ENCODE peak calls at places on chromosomes 11 and 22, in seven cellular contexts. P, R, G, V, Z, Q and Y are unnamed samples.

GRCh38 chr22:31613904-31614296 is 48.1 kb downstream of the PISD start:
- DNase-seq in P (no peak), R (no peak), G (no peak), V (no peak), Z (no peak), Q (no peak), Y (no peak)

GRCh38 chr11:28505216-28505615 is 397.0 kb downstream of the METTL15 start:
- DNase-seq in P (no peak), R (no peak), G (no peak), V (no peak), Z (no peak), Q (no peak), Y (no peak)

GRCh38 chr11:35389897-35390462 is 29.4 kb downstream of the SLC1A2 start:
- DNase-seq in P (no peak), R (no peak), G (no peak), V (no peak), Z (no peak), Q (no peak), Y (no peak)

GRCh38 chr22:27461470-27461869 is 340.1 kb downstream of the MN1 start:
- DNase-seq in P (no peak), R (no peak), G (no peak), V (no peak), Z (peak; percentile 72), Q (peak; percentile 86), Y (no peak)

GRCh38 chr11:12202911-12203310 is 92.5 kb downstream of the MICAL2 start:
- DNase-seq in P (no peak), R (no peak), G (no peak), V (no peak), Z (no peak), Q (no peak), Y (no peak)

GRCh38 chr11:73152086-73152853 is 10.2 kb upstream of the FCHSD2 start:
- DNase-seq in P (no peak), R (no peak), G (no peak), V (no peak), Z (no peak), Q (no peak), Y (no peak)

GRCh38 chr11:88146106-88146505 is 29.1 kb downstream of the RAB38 start:
- DNase-seq in P (no peak), R (no peak), G (no peak), V (no peak), Z (no peak), Q (no peak), Y (no peak)

GRCh38 chr11:503179-503981 is 3.7 kb downstream of the RNH1 start:
- DNase-seq in P (peak; percentile 86), R (peak; percentile 77), G (peak; percentile 39), V (peak; percentile 59), Z (no peak), Q (no peak), Y (no peak)

GRCh38 chr11:9047986-9048522 is 43.3 kb downstream of the SCUBE2 start:
- DNase-seq in P (no peak), R (no peak), G (no peak), V (no peak), Z (peak; percentile 7), Q (no peak), Y (no peak)

GRCh38 chr22:46969961-46970360 is 207.5 kb downstream of the TBC1D22A start:
- DNase-seq in P (no peak), R (no peak), G (no peak), V (no peak), Z (no peak), Q (no peak), Y (no peak)

GRCh38 chr11:117823294-117823940 is 1.1 kb downstream of the FXYD2 start:
- DNase-seq in P (no peak), R (peak; percentile 51), G (peak; percentile 41), V (no peak), Z (no peak), Q (peak; percentile 27), Y (no peak)

GRCh38 chr11:101442171-101442570 is 141.6 kb downstream of the TRPC6 start:
- DNase-seq in P (no peak), R (no peak), G (no peak), V (no peak), Z (no peak), Q (peak; percentile 84), Y (no peak)

GRCh38 chr22:31126869-31127175 is 4.1 kb downstream of the INPP5J start:
- DNase-seq in P (no peak), R (peak; percentile 13), G (no peak), V (no peak), Z (no peak), Q (no peak), Y (no peak)

GRCh38 chr11:93784935-93785360 is 866 bp downstream of the MED17 start:
- DNase-seq in P (no peak), R (no peak), G (no peak), V (no peak), Z (no peak), Q (no peak), Y (no peak)

GRCh38 chr11:72015511-72016061 is 16.9 kb downstream of the IL18BP start:
- DNase-seq in P (no peak), R (no peak), G (no peak), V (no peak), Z (no peak), Q (peak; percentile 28), Y (no peak)

GRCh38 chr11:1298695-1299492 is 10.5 kb downstream of the TOLLIP start:
- DNase-seq in P (peak; percentile 93), R (peak; percentile 94), G (peak; percentile 90), V (peak; percentile 80), Z (no peak), Q (no peak), Y (no peak)

GRCh38 chr11:72058416-72059034 is 21.8 kb downstream of the NUMA1 start:
- DNase-seq in P (no peak), R (peak; percentile 59), G (no peak), V (no peak), Z (peak; percentile 59), Q (peak; percentile 41), Y (no peak)

DNA sequence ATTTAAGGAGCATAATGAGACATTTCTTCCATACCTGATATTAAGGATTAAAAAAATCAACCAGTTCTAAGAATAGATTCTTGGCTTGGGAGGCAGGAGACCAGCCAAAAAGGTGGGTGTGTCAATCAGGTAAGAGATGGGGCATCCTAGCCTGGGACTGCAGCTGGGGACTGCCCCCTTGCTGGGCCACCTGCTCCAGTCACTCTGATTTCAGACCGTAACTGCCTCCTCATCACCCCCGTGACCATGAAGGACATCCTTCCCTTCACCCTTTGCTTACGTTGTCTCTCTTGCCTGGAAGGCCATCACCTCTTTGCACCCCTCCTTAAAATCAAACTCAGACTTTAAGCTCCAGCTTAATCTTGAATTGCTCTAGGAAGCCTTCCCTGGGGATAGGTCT is 17.9 kb downstream of the PTPN5 start:
- DNase-seq in P (no peak), R (no peak), G (no peak), V (no peak), Z (no peak), Q (no peak), Y (no peak)
- TF ChIP-seq CTCF in P (no peak), R (no peak), G (no peak), V (no peak), Z (no peak), Q (no peak), Y (no peak)

GRCh38 chr11:29879560-29879959 is 137.3 kb downstream of the KCNA4 start:
- DNase-seq in P (no peak), R (no peak), G (no peak), V (no peak), Z (no peak), Q (no peak), Y (no peak)
- H3K4me3 ChIP-seq in P (no peak overlapping the region), R (no peak overlapping the region), G (no peak overlapping the region), V (no peak overlapping the region), Z (no peak overlapping the region), Q (no peak overlapping the region), Y (no peak overlapping the region)

DNA sequence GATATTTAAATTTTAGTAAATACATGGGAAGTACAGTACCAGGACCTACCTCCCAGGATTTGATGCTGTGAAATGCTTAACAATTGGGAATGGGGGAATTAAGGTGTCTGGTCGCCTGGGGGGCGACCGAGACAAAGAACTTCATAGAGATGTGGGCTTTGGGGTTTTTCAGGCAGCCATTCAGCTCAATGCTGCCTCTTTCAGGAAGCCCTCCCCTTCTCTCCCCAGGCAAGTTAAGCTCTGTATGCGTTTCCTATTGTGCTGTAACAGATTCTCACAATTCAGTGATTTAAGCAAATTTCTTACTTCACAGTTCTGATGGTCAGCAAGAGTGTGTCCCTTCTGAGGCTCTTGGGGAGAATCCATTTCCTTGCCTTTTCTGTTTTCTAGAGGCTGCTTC is 53.8 kb downstream of the KIAA1671 start:
- DNase-seq in P (no peak), R (no peak), G (no peak), V (no peak), Z (no peak), Q (no peak), Y (no peak)
- TF ChIP-seq CTCF in P (no peak), R (no peak), G (no peak), V (no peak), Z (no peak), Q (no peak), Y (no peak)

GRCh38 chr22:35383679-35384071 is 2.8 kb downstream of the HMOX1 start:
- DNase-seq in P (no peak), R (no peak), G (no peak), V (no peak), Z (no peak), Q (no peak), Y (no peak)
- H3K4me3 ChIP-seq in P (peak overlapping the region; percentile 69), R (peak overlapping the region; percentile 84), G (no peak overlapping the region), V (no peak overlapping the region), Z (peak overlapping the region; percentile 43), Q (no peak overlapping the region), Y (no peak overlapping the region)

GRCh38 chr11:15006139-15006759 is 34.1 kb upstream of the CALCA start:
- DNase-seq in P (no peak), R (no peak), G (no peak), V (no peak), Z (no peak), Q (peak; percentile 34), Y (peak; percentile 37)
- TF ChIP-seq CTCF in P (peak; percentile 32), R (peak; percentile 36), G (no peak), V (peak; percentile 18), Z (peak; percentile 50), Q (peak; percentile 66), Y (peak; percentile 35)